ENCODE peak calls at places on chromosomes 16 and 17, in six cellular contexts. W is cardiac muscle cell; I is body of pancreas; V is CD8-positive, alpha-beta T cell; U is tibial artery; R is breast epithelium. D is an unnamed sample.

GRCh38 chr16:78297066-78297666 is 197.7 kb downstream of the WWOX start:
- DNase-seq in U (no peak), R (no peak), W (no peak), V (no peak), I (peak; percentile 40), D (peak; percentile 47)

GRCh38 chr17:12301551-12301950 is 280.9 kb downstream of the MAP2K4 start:
- DNase-seq in W (no peak), V (no peak), I (no peak), U (no peak), R (no peak), D (no peak)

GRCh38 chr16:50354629-50355456 is 13.9 kb downstream of the BRD7 start:
- DNase-seq in R (no peak), U (no peak), I (no peak), W (peak; percentile 33), V (no peak), D (no peak)

GRCh38 chr16:58236231-58236690 is 38.4 kb upstream of the CSNK2A2 start:
- DNase-seq in R (peak; percentile 46), U (peak; percentile 55), W (peak; percentile 81), I (peak; percentile 80), V (peak; percentile 46), D (no peak)

GRCh38 chr16:53509906-53510703 is 7.1 kb upstream of the AKTIP start:
- DNase-seq in W (peak; percentile 79), R (peak; percentile 49), I (peak; percentile 62), V (peak; percentile 39), U (peak; percentile 62), D (no peak)

GRCh38 chr17:42131971-42132370 is 9.4 kb downstream of the HSPB9 start:
- DNase-seq in W (no peak), I (no peak), R (no peak), V (no peak), U (no peak), D (no peak)

GRCh38 chr17:20721151-20721550 is 141.6 kb downstream of the CDRT15L2 start:
- DNase-seq in U (no peak), I (no peak), R (no peak), V (no peak), W (no peak), D (no peak)

GRCh38 chr17:46942441-46943217 is 19.7 kb downstream of the GOSR2 start:
- DNase-seq in W (peak; percentile 78), R (no peak), V (peak; percentile 21), I (peak; percentile 72), U (peak; percentile 63), D (no peak)

GRCh38 chr17:77592503-77592902 is 366.0 kb upstream of the TNRC6C start:
- DNase-seq in V (no peak), I (no peak), W (no peak), U (no peak), R (no peak), D (no peak)

GRCh38 chr16:89017543-89017942 is 40.5 kb upstream of the CBFA2T3 start:
- DNase-seq in I (no peak), V (no peak), R (no peak), U (no peak), W (no peak), D (no peak)

GRCh38 chr16:81531415-81531814 is 86.8 kb downstream of the CMIP start:
- DNase-seq in I (no peak), V (no peak), U (no peak), W (no peak), R (peak; percentile 72), D (no peak)

GRCh38 chr16:68242926-68243858 is 2.0 kb upstream of the PLA2G15 start:
- DNase-seq in W (no peak), I (no peak), U (no peak), R (no peak), V (no peak), D (no peak)

GRCh38 chr17:64507418-64507766 is 615 bp downstream of the CEP95 start:
- DNase-seq in V (no peak), I (peak; percentile 20), U (no peak), R (no peak), W (peak; percentile 72), D (no peak)

GRCh38 chr17:61048398-61049106 is 351.1 kb upstream of the TBX2 start:
- DNase-seq in W (no peak), V (no peak), R (no peak), U (no peak), I (no peak), D (no peak)

GRCh38 chr16:2768403-2769089 is 8.5 kb downstream of the ELOB start:
- DNase-seq in R (no peak), I (no peak), W (no peak), V (no peak), U (no peak), D (no peak)

GRCh38 chr17:77526728-77527355 is 386.1 kb downstream of the SEC14L1 start:
- DNase-seq in I (no peak), V (no peak), W (no peak), U (no peak), R (no peak), D (no peak)

GRCh38 chr17:74763565-74764387 is 12.4 kb downstream of the NAT9 start:
- DNase-seq in I (no peak), W (peak; percentile 72), R (no peak), V (no peak), U (no peak), D (no peak)

GRCh38 chr16:49010879-49011278 is 270.8 kb downstream of the CBLN1 start:
- DNase-seq in I (no peak), V (no peak), R (no peak), U (no peak), W (no peak), D (no peak)

GRCh38 chr17:80847506-80848230 is 144.0 kb upstream of the CHMP6 start:
- DNase-seq in I (no peak), W (no peak), V (peak; percentile 54), R (no peak), U (peak; percentile 12), D (no peak)

GRCh38 chr16:1500465-1501150 is 7.4 kb downstream of the TELO2 start:
- DNase-seq in R (no peak), I (no peak), U (no peak), W (no peak), V (no peak), D (no peak)

GRCh38 chr16:1497014-1497598 is 3.9 kb downstream of the TELO2 start:
- DNase-seq in I (no peak), R (no peak), W (no peak), U (no peak), V (no peak), D (no peak)

GRCh38 chr16:1499756-1500464 is 6.8 kb downstream of the TELO2 start:
- DNase-seq in R (no peak), U (no peak), I (no peak), V (no peak), W (no peak), D (no peak)

GRCh38 chr16:1501630-1502029 is 8.5 kb downstream of the TELO2 start:
- DNase-seq in R (no peak), V (no peak), W (no peak), I (no peak), U (no peak), D (no peak)

GRCh38 chr16:1498899-1499676 is 5.9 kb downstream of the TELO2 start:
- DNase-seq in W (no peak), U (no peak), R (no peak), I (no peak), V (no peak), D (no peak)
- H3K36me3 ChIP-seq in W (peaks cover 23% of the 10 kb centered on the region), U (peaks cover 97% of the 10 kb centered on the region), R (peaks cover 27% of the 10 kb centered on the region), I (peaks cover 5% of the 10 kb centered on the region), V (peaks cover 5% of the 10 kb centered on the region), D (peaks cover 1% of the 10 kb centered on the region)

DNA sequence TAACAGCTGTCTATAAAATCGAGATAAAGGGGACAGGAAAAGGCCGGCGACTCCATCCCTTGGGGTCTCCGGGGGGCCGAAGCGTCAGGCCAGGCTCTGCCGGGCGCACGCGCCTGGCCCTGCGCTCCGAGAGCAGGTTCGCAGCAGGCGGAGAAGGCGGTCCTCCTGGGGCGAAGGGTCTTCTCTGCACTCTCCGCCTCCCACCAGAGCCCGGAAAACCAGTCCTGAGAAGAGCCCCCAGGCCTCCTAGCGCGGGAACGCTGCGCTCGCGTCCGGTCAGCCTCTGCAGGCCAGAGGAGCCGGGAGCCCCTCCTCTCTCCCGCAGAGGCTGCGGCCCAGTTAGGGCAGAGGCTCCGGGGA is 5.1 kb downstream of the FOXF1 start:
- DNase-seq in R (no peak), W (no peak), U (no peak), I (no peak), V (no peak), D (no peak)
- H3K4me3 ChIP-seq in R (no peak overlapping the region), W (peak overlapping the region; percentile 23), U (no peak overlapping the region), I (no peak overlapping the region), V (no peak overlapping the region), D (no peak overlapping the region)

GRCh38 chr16:63787014-63787413 is 1334.8 kb downstream of the CDH11 start:
- DNase-seq in I (no peak), W (no peak), R (no peak), V (no peak), U (no peak), D (no peak)

GRCh38 chr16:63789603-63790002 is 1332.3 kb downstream of the CDH11 start:
- DNase-seq in W (no peak), R (no peak), U (no peak), I (peak; percentile 9), V (no peak), D (no peak)
- TF ChIP-seq CTCF in W (peak; percentile 30), R (no peak), U (no peak), I (no peak), V (no peak), D (peak; percentile 6)

GRCh38 chr16:72739577-72739976 is 308.4 kb downstream of the ZFHX3 start:
- DNase-seq in U (no peak), W (peak; percentile 46), V (no peak), R (no peak), I (no peak), D (peak; percentile 56)

GRCh38 chr16:72740346-72740745 is 307.6 kb downstream of the ZFHX3 start:
- DNase-seq in U (no peak), I (no peak), W (no peak), R (no peak), V (no peak), D (no peak)

GRCh38 chr16:72736074-72736473 is 311.9 kb downstream of the ZFHX3 start:
- DNase-seq in I (no peak), W (no peak), V (no peak), U (no peak), R (no peak), D (no peak)
- H3K36me3 ChIP-seq in I (no peaks in the 10 kb centered on the region), W (no peaks in the 10 kb centered on the region), V (no peaks in the 10 kb centered on the region), U (no peaks in the 10 kb centered on the region), R (no peaks in the 10 kb centered on the region), D (no peaks in the 10 kb centered on the region)

GRCh38 chr17:30864636-30865035 is 32.9 kb downstream of the ATAD5 start:
- DNase-seq in V (no peak), R (no peak), U (no peak), W (no peak), I (no peak), D (no peak)
- H3K4me3 ChIP-seq in V (no peak overlapping the region), R (no peak overlapping the region), U (no peak overlapping the region), W (no peak overlapping the region), I (no peak overlapping the region), D (no peak overlapping the region)

DNA sequence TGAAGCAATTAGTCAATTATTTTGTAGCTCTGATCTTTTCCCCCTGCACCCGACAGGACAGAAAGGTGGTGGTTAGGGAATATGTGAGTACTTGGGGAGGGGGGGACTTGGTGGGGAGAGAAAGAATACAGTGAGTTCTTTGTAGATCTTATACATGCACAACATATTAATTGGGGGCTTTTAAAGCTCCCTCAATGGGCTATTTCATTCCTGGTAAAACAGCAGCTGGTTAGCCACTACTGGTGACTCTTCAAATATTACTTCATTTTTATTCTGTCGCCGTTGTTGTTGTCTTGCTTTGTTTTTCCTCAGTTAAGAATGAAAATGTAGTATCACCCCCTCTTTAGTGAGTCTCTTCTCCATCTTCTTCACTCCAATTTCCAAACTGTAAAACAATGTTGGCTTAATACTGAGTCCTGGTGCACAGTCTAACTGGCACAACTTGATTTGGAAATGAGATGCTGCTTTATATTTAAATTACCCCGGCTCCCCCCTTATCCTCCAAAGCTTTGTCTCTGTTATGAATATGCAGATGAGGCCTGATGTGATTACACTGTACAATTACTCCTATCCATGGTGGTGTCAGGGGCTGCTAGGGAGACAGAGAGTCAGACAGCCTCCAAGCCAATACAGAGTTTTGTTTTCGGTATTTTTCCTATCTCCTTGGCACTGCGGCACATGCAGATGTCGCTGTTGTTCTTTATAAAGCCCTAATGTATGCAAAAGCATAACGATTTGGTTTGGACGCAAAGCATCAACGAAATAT is 256.8 kb upstream of the PMFBP1 start:
- DNase-seq in I (no peak), R (no peak), U (no peak), W (no peak), V (no peak), D (no peak)
- TF ChIP-seq CTCF in I (no peak), R (no peak), U (no peak), W (no peak), V (no peak), D (no peak)